ENCODE peak calls at places on chromosomes 2 and 18, in nine cellular contexts. W is Peyer's patch; G is CD4-positive, CD25-positive, alpha-beta regulatory T cell; E is esophagus muscularis mucosa; V is heart left ventricle; Y is kidney; O is kidney epithelial cell; L is GM23248; K is effector memory CD4-positive, alpha-beta T cell. Z is an unnamed sample. For H3K36me3, the result is how much of the 10 kb centered on the place peaks cover.

GRCh38 chr2:181393472-181393871 is 63.7 kb upstream of the ITGA4 start:
- DNase-seq in W (no peak), G (no peak), E (no peak), V (no peak), Y (no peak), O (peak), L (peak), K (no peak), Z (peak)

GRCh38 chr2:192137451-192137850 is 57.3 kb downstream of the TMEFF2 start:
- DNase-seq in W (no peak), G (no peak), E (no peak), V (no peak), Y (no peak), O (no peak), L (no peak), K (no peak), Z (no peak)

GRCh38 chr2:30641765-30642341 is 165.4 kb downstream of the CAPN13 start:
- DNase-seq in W (no peak), G (no peak), E (no peak), V (no peak), Y (no peak), O (no peak), L (no peak), K (no peak), Z (no peak)

GRCh38 chr2:50448556-50448955 is 583.4 kb downstream of the NRXN1 start:
- DNase-seq in W (no peak), G (no peak), E (no peak), V (no peak), Y (no peak), O (no peak), L (no peak), K (no peak), Z (no peak)

GRCh38 chr2:197251163-197251562 is 59.4 kb downstream of the ANKRD44 start:
- DNase-seq in W (no peak), G (no peak), E (no peak), V (no peak), Y (no peak), O (no peak), L (no peak), K (no peak), Z (no peak)

GRCh38 chr2:107338571-107338970 is 452.6 kb upstream of the ST6GAL2 start:
- DNase-seq in W (no peak), G (no peak), E (no peak), V (no peak), Y (no peak), O (no peak), L (no peak), K (no peak), Z (no peak)

GRCh38 chr18:48715651-48716354 is 177.0 kb downstream of the CTIF start:
- DNase-seq in W (peak), G (no peak), E (no peak), V (peak), Y (no peak), O (no peak), L (peak), K (no peak), Z (peak)

GRCh38 chr18:3297025-3297984 is 35.4 kb downstream of the MYL12B start:
- DNase-seq in W (peak), G (peak), E (peak), V (peak), Y (peak), O (peak), L (peak), K (peak), Z (peak)

GRCh38 chr2:188306271-188306670 is 14.6 kb downstream of the GULP1 start:
- DNase-seq in W (no peak), G (no peak), E (no peak), V (no peak), Y (no peak), O (no peak), L (no peak), K (no peak), Z (no peak)

GRCh38 chr2:197799072-197799471 is 5.3 kb upstream of the PLCL1 start:
- DNase-seq in W (no peak), G (no peak), E (no peak), V (no peak), Y (no peak), O (no peak), L (no peak), K (no peak), Z (no peak)

GRCh38 chr2:64481665-64482064 is 27.7 kb downstream of the LGALSL start:
- DNase-seq in W (no peak), G (no peak), E (no peak), V (no peak), Y (no peak), O (no peak), L (no peak), K (no peak), Z (no peak)

GRCh38 chr2:112814278-112814677 is 22.3 kb downstream of the IL1B start:
- DNase-seq in W (no peak), G (no peak), E (no peak), V (no peak), Y (no peak), O (no peak), L (peak), K (no peak), Z (no peak)

GRCh38 chr18:24837065-24837464 is 376.6 kb downstream of the HRH4 start:
- DNase-seq in W (no peak), G (no peak), E (no peak), V (no peak), Y (no peak), O (peak), L (peak), K (no peak), Z (no peak)

GRCh38 chr2:7744827-7745226 is 827.6 kb downstream of the RNF144A start:
- DNase-seq in W (peak), G (no peak), E (no peak), V (no peak), Y (no peak), O (no peak), L (peak), K (peak), Z (peak)

GRCh38 chr2:61758991-61759390 is 94.9 kb downstream of the FAM161A start:
- DNase-seq in W (no peak), G (no peak), E (no peak), V (no peak), Y (no peak), O (no peak), L (peak), K (no peak), Z (no peak)

GRCh38 chr2:183204397-183204796 is 80.2 kb downstream of the NUP35 start:
- DNase-seq in W (no peak), G (no peak), E (no peak), V (no peak), Y (no peak), O (no peak), L (no peak), K (no peak), Z (no peak)

GRCh38 chr2:181857471-181857870 is 34.1 kb upstream of the ITPRID2 start:
- DNase-seq in W (no peak), G (no peak), E (no peak), V (no peak), Y (no peak), O (no peak), L (peak), K (no peak), Z (no peak)

GRCh38 chr2:241752689-241753276 is 18.4 kb downstream of the D2HGDH start:
- DNase-seq in W (no peak), G (no peak), E (no peak), V (no peak), Y (no peak), O (no peak), L (no peak), K (no peak), Z (no peak)

GRCh38 chr2:109663721-109664120 is 49.6 kb downstream of the SOWAHC start:
- DNase-seq in W (peak), G (no peak), E (no peak), V (peak), Y (peak), O (no peak), L (peak), K (no peak), Z (no peak)

GRCh38 chr2:217160978-217161973 is 301.4 kb upstream of the TNP1 start:
- DNase-seq in W (no peak), G (no peak), E (peak), V (no peak), Y (no peak), O (no peak), L (no peak), K (no peak), Z (no peak)

GRCh38 chr2:142914507-142915313 is 37.2 kb downstream of the KYNU start:
- DNase-seq in W (no peak), G (no peak), E (no peak), V (no peak), Y (no peak), O (no peak), L (no peak), K (no peak), Z (no peak)

GRCh38 chr18:24368749-24369148 is 28.9 kb downstream of the OSBPL1A start:
- DNase-seq in W (no peak), G (no peak), E (no peak), V (no peak), Y (no peak), O (peak), L (peak), K (no peak), Z (no peak)

GRCh38 chr2:186699742-186700141 is 5.9 kb downstream of the FAM171B start:
- DNase-seq in W (no peak), G (no peak), E (no peak), V (no peak), Y (no peak), O (no peak), L (no peak), K (no peak), Z (no peak)

GRCh38 chr18:8368490-8369217 is 240.6 kb upstream of the RAB12 start:
- DNase-seq in W (no peak), G (no peak), E (no peak), V (no peak), Y (no peak), O (no peak), L (no peak), K (no peak), Z (no peak)

GRCh38 chr2:105576440-105577241 is 168.1 kb upstream of the NCK2 start:
- DNase-seq in W (no peak), G (peak), E (no peak), V (peak), Y (peak), O (peak), L (peak), K (no peak), Z (peak)

GRCh38 chr2:96817882-96818281 is 1.8 kb downstream of the CNNM3 start:
- DNase-seq in W (no peak), G (no peak), E (no peak), V (no peak), Y (peak), O (no peak), L (no peak), K (no peak), Z (peak)

GRCh38 chr2:157258520-157259326 is 1.2 kb downstream of the GALNT5 start:
- DNase-seq in W (peak), G (no peak), E (no peak), V (no peak), Y (no peak), O (no peak), L (peak), K (no peak), Z (peak)

GRCh38 chr18:78722959-78723706 is 256.5 kb upstream of the SALL3 start:
- DNase-seq in W (no peak), G (no peak), E (no peak), V (no peak), Y (peak), O (no peak), L (no peak), K (no peak), Z (no peak)

GRCh38 chr2:96532641-96533291 is 3.8 kb upstream of the ARID5A start:
- DNase-seq in W (peak), G (no peak), E (no peak), V (no peak), Y (no peak), O (no peak), L (no peak), K (no peak), Z (no peak)

GRCh38 chr2:95057535-95058453 is 32.3 kb downstream of the MAL start:
- DNase-seq in W (peak), G (no peak), E (no peak), V (no peak), Y (peak), O (no peak), L (no peak), K (no peak), Z (no peak)

GRCh38 chr18:23121133-23121532 is 14.2 kb upstream of the CABLES1 start:
- DNase-seq in W (no peak), G (no peak), E (no peak), V (no peak), Y (no peak), O (no peak), L (no peak), K (no peak), Z (no peak)

GRCh38 chr2:70922591-70923234 is 13.0 kb upstream of the ATP6V1B1 start:
- DNase-seq in W (peak), G (no peak), E (no peak), V (no peak), Y (no peak), O (no peak), L (no peak), K (no peak), Z (no peak)

GRCh38 chr18:47756364-47757016 is 174.0 kb downstream of the SMAD2 start:
- DNase-seq in W (peak), G (peak), E (peak), V (peak), Y (no peak), O (peak), L (peak), K (peak), Z (peak)

GRCh38 chr2:96531872-96532505 is 4.6 kb upstream of the ARID5A start:
- DNase-seq in W (peak), G (peak), E (peak), V (peak), Y (peak), O (peak), L (peak), K (peak), Z (peak)

GRCh38 chr18:69257861-69258458 is 142.7 kb upstream of the DOK6 start:
- DNase-seq in W (no peak), G (no peak), E (no peak), V (no peak), Y (no peak), O (peak), L (peak), K (no peak), Z (no peak)

GRCh38 chr2:27903649-27904544 is 13.4 kb downstream of the BABAM2 start:
- DNase-seq in W (peak), G (no peak), E (no peak), V (no peak), Y (no peak), O (peak), L (peak), K (no peak), Z (peak)

GRCh38 chr18:79560861-79561210 is 118.8 kb upstream of the CTDP1 start:
- DNase-seq in W (no peak), G (no peak), E (no peak), V (no peak), Y (no peak), O (no peak), L (no peak), K (no peak), Z (no peak)

GRCh38 chr2:165892541-165892940 is 61.0 kb downstream of the TTC21B start:
- DNase-seq in W (no peak), G (no peak), E (no peak), V (no peak), Y (no peak), O (no peak), L (no peak), K (no peak), Z (no peak)

GRCh38 chr2:165893556-165893955 is 60.0 kb downstream of the TTC21B start:
- DNase-seq in W (no peak), G (no peak), E (no peak), V (no peak), Y (no peak), O (no peak), L (no peak), K (no peak), Z (peak)

GRCh38 chr2:165889761-165890242 is 63.8 kb downstream of the TTC21B start:
- DNase-seq in W (no peak), G (no peak), E (no peak), V (no peak), Y (no peak), O (no peak), L (no peak), K (no peak), Z (no peak)

GRCh38 chr2:165891345-165891744 is 62.2 kb downstream of the TTC21B start:
- DNase-seq in W (no peak), G (no peak), E (no peak), V (no peak), Y (no peak), O (no peak), L (no peak), K (no peak), Z (no peak)

GRCh38 chr2:165891943-165892342 is 61.6 kb downstream of the TTC21B start:
- DNase-seq in W (no peak), G (no peak), E (no peak), V (no peak), Y (no peak), O (no peak), L (no peak), K (no peak), Z (no peak)
- H3K36me3 ChIP-seq in W (under half), G (half or more), E (under half), V (under half), Y (under half), O (under half), L (under half), K (under half), Z (under half)

DNA sequence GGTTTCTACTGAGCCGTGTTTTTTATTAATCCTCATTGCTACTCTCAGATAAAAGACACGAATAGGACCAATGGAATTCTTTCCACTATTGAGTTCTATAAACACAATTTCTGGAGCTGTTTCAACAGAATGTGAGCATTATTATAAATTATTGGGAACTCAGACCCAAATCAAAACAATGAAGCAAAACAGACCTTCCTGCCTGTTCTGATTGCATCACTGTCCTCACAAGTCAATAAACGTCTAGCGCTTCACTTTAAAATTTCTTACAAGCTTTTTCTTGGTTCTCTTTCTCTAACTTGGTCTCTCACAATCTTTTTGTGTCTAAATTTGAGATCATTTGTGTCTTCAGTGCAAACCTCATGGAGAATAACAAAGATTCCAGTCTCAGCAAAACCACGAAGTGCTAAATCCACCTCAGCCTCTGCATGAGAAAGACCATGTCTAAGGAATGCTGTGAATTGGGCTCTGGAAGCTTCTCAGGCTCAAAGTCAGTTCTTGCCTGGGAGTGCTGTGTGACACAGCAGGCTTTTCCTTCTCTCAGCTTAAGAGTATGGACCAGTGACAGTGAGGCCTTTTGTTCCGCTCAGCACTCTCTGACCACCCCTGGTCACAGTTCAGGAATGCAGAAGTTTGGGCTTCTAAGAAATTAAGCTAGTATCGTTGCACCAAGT is 22.8 kb downstream of the ARHGAP28 start:
- DNase-seq in W (no peak), G (no peak), E (no peak), V (no peak), Y (no peak), O (no peak), L (peak), K (no peak), Z (no peak)
- H3K4me3 ChIP-seq in W (no peak), G (no peak), E (no peak), V (no peak), Y (no peak), O (no peak), L (no peak), K (no peak), Z (no peak)

GRCh38 chr18:6257950-6258349 is 156.8 kb downstream of the L3MBTL4 start:
- DNase-seq in W (no peak), G (no peak), E (no peak), V (no peak), Y (no peak), O (no peak), L (no peak), K (no peak), Z (no peak)
- H3K36me3 ChIP-seq in W (under half), G (under half), E (under half), V (under half), Y (under half), O (under half), L (under half), K (under half), Z (under half)

GRCh38 chr2:73176205-73176880 is 26.0 kb upstream of the NOTO start:
- DNase-seq in W (no peak), G (no peak), E (no peak), V (no peak), Y (peak), O (no peak), L (peak), K (no peak), Z (peak)

GRCh38 chr2:73174244-73174643 is 28.1 kb upstream of the NOTO start:
- DNase-seq in W (no peak), G (no peak), E (no peak), V (no peak), Y (no peak), O (no peak), L (no peak), K (no peak), Z (no peak)

GRCh38 chr2:73176881-73177644 is 25.3 kb upstream of the NOTO start:
- DNase-seq in W (peak), G (peak), E (peak), V (peak), Y (peak), O (peak), L (peak), K (peak), Z (peak)

GRCh38 chr2:73174941-73175662 is 27.3 kb upstream of the NOTO start:
- DNase-seq in W (no peak), G (no peak), E (no peak), V (no peak), Y (no peak), O (no peak), L (no peak), K (no peak), Z (no peak)

DNA sequence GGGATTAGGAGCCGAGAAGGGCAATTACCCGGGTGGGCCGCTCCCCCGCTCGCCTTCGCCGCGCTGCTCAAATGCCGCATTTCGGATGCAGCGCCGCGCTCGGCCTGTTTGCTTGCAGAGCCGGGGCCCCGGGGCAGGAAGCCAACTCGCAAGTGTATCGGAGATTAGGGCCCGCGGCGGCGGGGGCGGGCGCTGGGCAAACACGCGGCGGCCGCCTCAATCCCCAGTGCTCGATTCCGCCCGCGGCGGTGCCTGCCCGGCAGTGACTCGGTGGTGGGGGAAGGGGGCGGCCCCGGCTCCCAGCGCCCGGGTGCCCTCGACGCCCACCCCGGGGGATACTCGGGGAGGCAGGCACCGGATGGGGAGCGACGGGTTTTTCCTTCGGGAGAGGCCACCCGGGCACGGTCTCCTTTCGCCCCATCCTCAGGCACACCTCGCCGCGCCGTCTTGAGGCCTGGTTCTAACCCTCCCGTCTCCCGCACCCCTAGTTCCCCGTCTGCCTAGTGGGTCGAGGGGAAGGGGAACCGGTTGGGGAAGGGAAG is 26.6 kb upstream of the NOTO start:
- DNase-seq in W (peak), G (peak), E (peak), V (peak), Y (peak), O (no peak), L (peak), K (peak), Z (peak)
- H3K4me3 ChIP-seq in W (peak), G (no peak), E (peak), V (peak), Y (no peak), O (peak), L (peak), K (peak), Z (peak)

DNA sequence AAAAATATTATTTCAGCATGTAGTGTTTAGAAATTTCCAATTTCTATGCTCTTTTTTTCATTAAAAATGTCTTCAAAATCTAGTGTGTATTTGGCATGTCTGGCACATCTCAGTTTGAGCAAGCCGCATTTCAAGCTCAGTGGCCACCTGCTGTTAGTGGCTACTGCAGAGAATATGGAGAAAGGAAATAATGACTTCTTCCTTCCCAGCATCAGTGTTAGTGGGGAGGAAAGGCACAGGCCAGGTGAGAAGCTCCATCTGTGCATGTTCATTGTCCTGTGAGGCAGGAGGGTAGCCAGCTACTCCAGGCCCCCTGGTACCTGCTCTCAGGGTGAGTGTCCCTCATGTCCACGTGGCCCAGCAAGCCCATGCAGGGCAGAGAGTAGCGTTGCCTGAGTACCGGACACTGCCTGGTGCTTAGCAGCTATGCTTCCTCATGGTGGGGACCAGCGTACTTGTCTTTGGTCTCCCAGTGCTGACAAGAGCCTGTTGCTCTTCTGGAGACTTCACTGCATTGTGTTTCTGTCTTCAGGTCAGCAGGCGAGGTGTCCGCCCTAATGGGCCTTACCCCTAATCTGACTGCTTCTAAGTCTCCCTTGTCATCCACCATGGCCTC is 67.4 kb upstream of the CHMP1B start:
- DNase-seq in W (no peak), G (no peak), E (no peak), V (no peak), Y (no peak), O (no peak), L (no peak), K (no peak), Z (no peak)
- H3K36me3 ChIP-seq in W (under half), G (under half), E (under half), V (under half), Y (under half), O (under half), L (under half), K (under half), Z (under half)

GRCh38 chr2:10305254-10305635 is 2.5 kb downstream of the HPCAL1 start:
- DNase-seq in W (no peak), G (peak), E (no peak), V (no peak), Y (no peak), O (no peak), L (peak), K (no peak), Z (peak)
- H3K4me3 ChIP-seq in W (peak), G (peak), E (peak), V (no peak), Y (peak), O (no peak), L (peak), K (peak), Z (peak)